ENCODE peak calls at places on chromosomes 11 and 22, in five cellular contexts. Q, T, G, V and I are unnamed samples.

GRCh38 chr11:64799925-64800632 is 2.9 kb downstream of the MAP4K2 start:
- DNase-seq in Q (no peak), V (no peak), G (peak), T (no peak), I (no peak)

GRCh38 chr11:4111834-4112233 is 17.2 kb downstream of the RRM1 start:
- DNase-seq in Q (no peak), V (no peak), T (no peak), G (no peak), I (no peak)

GRCh38 chr11:27281276-27281675 is 81.7 kb downstream of the CCDC34 start:
- DNase-seq in Q (no peak), V (no peak), T (no peak), G (no peak), I (no peak)

GRCh38 chr11:134913391-134913790 is 501.3 kb upstream of the B3GAT1 start:
- DNase-seq in V (no peak), T (no peak), G (no peak), Q (no peak), I (no peak)

GRCh38 chr11:96033569-96033968 is 109.7 kb upstream of the MTMR2 start:
- DNase-seq in G (no peak), T (no peak), V (no peak), Q (no peak), I (no peak)

GRCh38 chr11:2687782-2688191 is 12.0 kb downstream of the KCNQ1OT1 start:
- DNase-seq in Q (no peak), V (no peak), T (no peak), G (no peak), I (no peak)

GRCh38 chr11:96307748-96308133 is 35.3 kb downstream of the MAML2 start:
- DNase-seq in V (no peak), G (peak), T (peak), Q (no peak), I (no peak)

GRCh38 chr22:45208993-45209838 is 31.5 kb downstream of the KIAA0930 start:
- DNase-seq in V (peak), Q (peak), T (peak), G (peak), I (no peak)

GRCh38 chr11:61294717-61295595 is at the start of gene VWCE:
- DNase-seq in Q (peak), T (peak), V (no peak), G (peak), I (no peak)

GRCh38 chr22:35021166-35021565 is 44.8 kb upstream of the ISX start:
- DNase-seq in G (no peak), Q (no peak), T (no peak), V (no peak), I (no peak)

GRCh38 chr11:69484427-69485259 is 3.2 kb downstream of the LINC01488 start:
- DNase-seq in Q (no peak), V (no peak), T (no peak), G (no peak), I (no peak)

GRCh38 chr11:86510674-86511073 is 136.0 kb downstream of the CCDC81 start:
- DNase-seq in T (no peak), G (no peak), V (no peak), Q (no peak), I (no peak)

GRCh38 chr11:86510097-86510496 is 135.4 kb downstream of the CCDC81 start:
- DNase-seq in G (no peak), V (no peak), T (no peak), Q (no peak), I (no peak)

GRCh38 chr11:86513138-86513537 is 138.5 kb downstream of the CCDC81 start:
- DNase-seq in G (no peak), V (no peak), T (no peak), Q (no peak), I (no peak)

GRCh38 chr11:86509579-86509978 is 134.9 kb downstream of the CCDC81 start:
- DNase-seq in V (no peak), Q (no peak), G (peak), T (no peak), I (no peak)

DNA sequence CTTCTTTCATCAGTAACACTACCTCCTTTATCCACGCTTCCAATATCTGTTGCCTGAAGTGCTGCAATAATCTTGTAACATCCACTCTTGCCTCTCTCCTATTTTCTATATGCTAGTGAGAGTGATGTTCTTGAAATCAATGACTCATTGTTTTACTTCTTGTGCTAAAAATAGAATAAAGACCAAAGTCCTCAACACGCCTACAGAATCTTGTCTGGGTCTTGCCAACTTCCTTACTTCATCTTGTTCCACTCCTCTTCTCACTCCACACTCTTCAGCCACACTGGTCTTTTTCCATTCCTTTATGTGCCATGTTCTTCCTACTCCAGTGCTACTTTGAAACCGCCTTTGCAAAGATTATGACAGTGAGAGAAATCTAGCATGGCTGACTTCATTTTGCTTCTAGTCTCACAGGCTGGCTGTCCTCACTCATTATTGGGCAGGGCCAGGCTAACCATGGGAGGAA is 136.4 kb downstream of the CCDC81 start:
- DNase-seq in Q (no peak), V (no peak), T (peak), G (peak), I (peak)
- TF ChIP-seq CEBPB in Q (no peak), V (no peak), T (peak), G (no peak), I (no peak)

DNA sequence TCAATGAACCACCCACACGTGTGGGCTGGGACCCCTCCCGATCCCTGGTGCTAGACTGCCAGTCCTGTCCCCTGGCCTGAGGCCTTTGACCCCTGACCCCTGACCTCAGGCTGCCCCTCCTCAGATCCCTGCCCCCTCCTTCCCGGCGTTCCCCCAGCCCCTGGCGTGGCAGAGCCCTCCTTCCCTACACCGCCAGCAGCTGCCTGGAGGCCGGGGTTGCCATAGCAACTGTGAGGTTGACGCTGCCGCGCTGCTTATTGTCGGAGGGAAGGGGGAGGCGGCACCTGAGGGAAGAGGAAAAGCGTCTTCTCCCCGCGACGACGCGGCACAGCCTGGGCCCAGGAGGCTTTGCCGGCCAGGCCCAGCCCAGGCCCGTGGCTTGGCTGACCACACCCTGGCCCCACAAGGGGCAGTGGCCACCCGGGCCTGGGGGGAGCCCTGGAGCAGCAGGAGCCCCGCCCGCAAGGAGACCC is 32.6 kb downstream of the SHANK3 start:
- DNase-seq in V (peak), T (peak), G (no peak), Q (peak), I (no peak)
- H3K4me3 ChIP-seq in V (no peak), T (peak), G (no peak), Q (no peak), I (no peak)

GRCh38 chr11:130407978-130408377 is 20.4 kb downstream of the ADAMTS8 start:
- DNase-seq in T (peak), G (peak), V (no peak), Q (no peak), I (no peak)
- TF ChIP-seq CEBPB in T (no peak), G (no peak), V (no peak), Q (no peak), I (no peak)

DNA sequence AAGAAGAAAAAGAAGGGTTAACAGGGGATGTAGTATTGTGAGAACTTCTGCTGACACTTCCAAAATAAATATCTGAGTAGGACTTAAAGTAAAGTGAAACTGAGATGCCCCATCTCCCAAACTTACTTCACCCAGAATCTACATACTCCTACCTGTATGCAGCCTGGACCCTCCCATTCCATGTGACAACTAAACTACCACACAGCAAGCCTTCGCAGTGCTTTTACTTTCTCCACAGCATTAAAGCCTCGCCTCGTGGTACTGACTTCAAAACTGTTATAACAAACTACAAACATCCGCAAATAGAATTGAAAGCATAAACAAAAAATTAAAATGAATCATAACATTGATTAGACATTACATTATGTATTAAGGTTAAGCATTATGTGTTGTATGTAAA is 988 bp downstream of the MPZL2 start:
- DNase-seq in Q (no peak), V (no peak), G (no peak), T (no peak), I (no peak)
- H3K4me3 ChIP-seq in Q (no peak), V (no peak), G (no peak), T (no peak), I (no peak)

DNA sequence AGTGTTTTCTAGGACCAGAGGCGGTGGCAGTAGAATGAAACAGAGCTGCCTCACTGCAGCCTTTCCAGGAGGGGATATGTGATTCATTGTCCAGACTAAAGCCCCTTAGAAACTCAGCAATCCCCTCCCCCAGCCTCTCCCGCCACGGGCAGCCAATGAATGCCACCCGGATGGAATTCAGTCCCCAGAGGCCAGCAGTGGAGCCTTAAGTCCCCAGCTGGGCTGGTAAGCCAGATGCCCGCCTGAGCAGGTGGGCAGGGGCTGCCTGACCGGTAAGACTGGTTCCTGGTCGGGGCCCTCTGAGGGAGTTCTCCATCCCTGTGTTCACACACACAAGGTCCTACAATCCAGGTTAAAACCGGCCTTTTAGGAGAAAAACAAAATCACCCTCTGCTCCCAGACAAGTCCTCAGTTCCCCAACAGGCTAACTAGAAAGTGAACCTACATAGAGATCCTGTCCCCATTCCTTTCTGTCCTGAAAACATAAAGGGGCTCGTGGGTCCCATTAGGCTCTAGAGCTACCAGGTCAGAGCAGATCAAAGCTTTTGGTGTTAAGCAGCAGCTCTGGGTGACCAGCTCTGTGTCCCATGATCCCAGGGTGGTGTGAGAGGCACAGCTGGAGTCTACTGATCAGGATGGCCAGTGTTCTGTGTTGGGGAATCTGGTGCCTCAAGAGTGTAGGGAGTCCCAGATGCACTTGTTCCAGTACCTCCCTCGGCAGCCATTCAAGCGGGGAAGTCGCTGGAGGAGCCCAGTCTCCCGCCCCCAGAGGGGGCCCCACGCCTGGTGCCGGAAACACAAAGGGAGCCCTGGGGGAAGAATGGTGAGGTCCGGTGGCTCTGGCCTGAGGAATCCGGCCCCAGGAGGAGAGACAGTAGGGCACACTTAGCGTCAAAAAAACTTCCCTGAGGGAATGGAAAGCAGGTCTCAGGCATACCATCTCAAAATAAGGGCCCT is 2.6 kb downstream of the PATZ1 start:
- DNase-seq in G (no peak), Q (peak), T (peak), V (peak), I (no peak)
- TF ChIP-seq CEBPB in G (no peak), Q (no peak), T (no peak), V (no peak), I (no peak)